ENCODE peak calls at places on chromosomes 7 and 10, in five cellular contexts. Q is CD8-positive, alpha-beta T cell; D is heart right ventricle; X is hepatocyte; O is coronary artery. Y is an unnamed sample.

GRCh38 chr7:4470246-4470645 is 211.8 kb upstream of the FOXK1 start:
- DNase-seq in Q (no peak), D (no peak), X (peak; percentile 19), O (no peak), Y (no peak)

GRCh38 chr10:46268076-46268881 is 18.5 kb upstream of the ANTXRL start:
- DNase-seq in Q (peak; percentile 59), D (no peak), X (no peak), O (peak; percentile 46), Y (no peak)

GRCh38 chr10:117673611-117674010 is 131.1 kb downstream of the EMX2 start:
- DNase-seq in Q (no peak), D (no peak), X (no peak), O (peak; percentile 22), Y (no peak)

GRCh38 chr7:72405389-72405788 is 6.7 kb downstream of the CALN1 start:
- DNase-seq in Q (no peak), D (no peak), X (peak; percentile 16), O (no peak), Y (no peak)

GRCh38 chr10:125534515-125534914 is 148.4 kb downstream of the TEX36 start:
- DNase-seq in Q (no peak), D (no peak), X (no peak), O (no peak), Y (no peak)

GRCh38 chr10:35986756-35987467 is 344.8 kb upstream of the FZD8 start:
- DNase-seq in Q (no peak), D (peak; percentile 17), X (no peak), O (no peak), Y (no peak)

GRCh38 chr10:96292971-96293909 is 11.0 kb upstream of the DNTT start:
- DNase-seq in Q (peak; percentile 10), D (peak; percentile 15), X (peak; percentile 70), O (no peak), Y (no peak)

GRCh38 chr10:84427903-84428650 is 99.7 kb downstream of the CCSER2 start:
- DNase-seq in Q (no peak), D (no peak), X (no peak), O (no peak), Y (no peak)

GRCh38 chr7:53812135-53812534 is 730.0 kb upstream of the VSTM2A start:
- DNase-seq in Q (no peak), D (no peak), X (no peak), O (no peak), Y (no peak)

GRCh38 chr7:112448376-112448775 is 1.9 kb upstream of the IFRD1 start:
- DNase-seq in Q (no peak), D (no peak), X (no peak), O (no peak), Y (no peak)

GRCh38 chr10:24119919-24120318 is 89.0 kb upstream of the KIAA1217 start:
- DNase-seq in Q (no peak), D (no peak), X (no peak), O (no peak), Y (no peak)

GRCh38 chr7:37433166-37433565 is 15.5 kb downstream of the ELMO1 start:
- DNase-seq in Q (no peak), D (no peak), X (no peak), O (no peak), Y (no peak)

GRCh38 chr7:18241543-18242231 is 214.0 kb upstream of the PRPS1L1 start:
- DNase-seq in Q (no peak), D (no peak), X (no peak), O (no peak), Y (no peak)

GRCh38 chr7:33776791-33777190 is 128.5 kb upstream of the BMPER start:
- DNase-seq in Q (no peak), D (no peak), X (no peak), O (no peak), Y (no peak)

GRCh38 chr10:133315847-133316246 is 7.1 kb downstream of the ZNF511 start:
- DNase-seq in Q (no peak), D (no peak), X (no peak), O (no peak), Y (no peak)

GRCh38 chr10:7300327-7300726 is 110.5 kb downstream of the SFMBT2 start:
- DNase-seq in Q (no peak), D (no peak), X (peak; percentile 26), O (no peak), Y (no peak)

GRCh38 chr10:42149027-42149700 is 489.2 kb downstream of the ZNF33B start:
- DNase-seq in Q (no peak), D (peak; percentile 4), X (peak; percentile 10), O (peak; percentile 62), Y (no peak)

GRCh38 chr10:4656576-4657194 is 169.3 kb upstream of the AKR1E2 start:
- DNase-seq in Q (peak; percentile 46), D (peak; percentile 70), X (peak; percentile 83), O (no peak), Y (no peak)

GRCh38 chr10:94287331-94287730 is 75.4 kb downstream of the NOC3L start:
- DNase-seq in Q (no peak), D (no peak), X (no peak), O (no peak), Y (no peak)

GRCh38 chr7:36344618-36345017 is 45.0 kb upstream of the ANLN start:
- DNase-seq in Q (no peak), D (no peak), X (no peak), O (no peak), Y (no peak)

GRCh38 chr7:122887848-122888247 is 1.6 kb upstream of the CADPS2 start:
- DNase-seq in Q (no peak), D (no peak), X (no peak), O (no peak), Y (no peak)

GRCh38 chr7:122885583-122886356 is 490 bp downstream of the CADPS2 start:
- DNase-seq in Q (no peak), D (peak; percentile 30), X (peak; percentile 60), O (peak; percentile 72), Y (no peak)

GRCh38 chr7:122887198-122887597 is 938 bp upstream of the CADPS2 start:
- DNase-seq in Q (no peak), D (peak; percentile 64), X (peak; percentile 86), O (peak; percentile 76), Y (no peak)

GRCh38 chr7:122884186-122884585 is 2.1 kb downstream of the CADPS2 start:
- DNase-seq in Q (no peak), D (no peak), X (no peak), O (no peak), Y (no peak)

DNA sequence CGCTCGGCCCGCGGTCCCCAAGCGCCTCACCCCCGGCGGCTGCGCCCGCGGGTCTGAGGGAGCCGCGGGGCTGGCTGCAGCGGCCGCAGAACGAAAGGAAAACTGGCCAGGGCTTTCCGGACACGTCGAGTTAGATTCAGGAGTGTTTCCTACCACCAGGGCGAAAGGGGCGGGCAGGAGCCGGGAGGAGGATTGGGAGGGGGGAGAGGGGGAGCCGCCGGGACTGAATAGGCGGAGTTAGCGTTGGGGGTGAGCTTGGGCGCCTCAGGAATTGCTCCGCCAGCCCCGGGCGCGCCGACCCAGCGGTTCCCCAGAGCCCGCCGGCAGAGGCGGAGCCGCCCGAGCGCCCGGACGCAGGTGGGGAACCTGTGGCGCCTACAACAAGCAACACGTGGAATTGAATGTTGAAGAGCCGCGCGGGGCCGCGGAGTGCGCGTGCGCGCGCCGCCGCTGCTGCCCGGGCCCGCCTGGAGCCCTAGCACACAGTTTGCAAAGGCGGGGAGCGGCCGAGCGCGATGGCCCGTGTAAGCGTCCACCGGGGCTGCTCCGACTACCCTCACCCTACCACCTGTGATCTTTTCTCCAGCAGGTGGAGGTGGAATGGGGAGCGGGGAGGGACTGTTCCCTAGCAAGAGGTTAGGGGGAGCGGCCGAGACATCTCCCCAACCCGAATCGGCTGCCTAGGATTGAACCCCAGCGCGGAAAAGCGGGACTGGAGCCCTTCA is at the start of gene CADPS2:
- DNase-seq in Q (no peak), D (peak; percentile 90), X (peak; percentile 94), O (peak; percentile 91), Y (no peak)
- TF ChIP-seq CTCF in Q (no peak), D (no peak), X (peak; percentile 19), O (no peak), Y (no peak)

GRCh38 chr7:129433823-129434171 is 435 bp upstream of the STRIP2 start:
- DNase-seq in Q (no peak), D (no peak), X (peak; percentile 66), O (no peak), Y (no peak)

GRCh38 chr7:129435414-129435829 is 1.2 kb downstream of the STRIP2 start:
- DNase-seq in Q (no peak), D (no peak), X (no peak), O (no peak), Y (no peak)

GRCh38 chr7:129434172-129434845 is at the start of gene STRIP2:
- DNase-seq in Q (peak; percentile 90), D (peak; percentile 93), X (peak; percentile 92), O (peak; percentile 90), Y (no peak)

GRCh38 chr7:129436335-129436923 is 2.2 kb downstream of the STRIP2 start:
- DNase-seq in Q (no peak), D (no peak), X (no peak), O (no peak), Y (no peak)

GRCh38 chr7:129434846-129435318 is 650 bp downstream of the STRIP2 start:
- DNase-seq in Q (no peak), D (no peak), X (peak; percentile 10), O (no peak), Y (no peak)
- H3K27ac ChIP-seq in Q (no peak overlapping the region), D (peak overlapping the region; percentile 63), X (no peak overlapping the region), O (no peak overlapping the region), Y (peak overlapping the region; percentile 73)

GRCh38 chr10:17473228-17473950 is 19.0 kb upstream of the ST8SIA6 start:
- DNase-seq in Q (no peak), D (no peak), X (no peak), O (no peak), Y (no peak)

GRCh38 chr10:17472481-17473227 is 18.3 kb upstream of the ST8SIA6 start:
- DNase-seq in Q (no peak), D (no peak), X (no peak), O (no peak), Y (no peak)

GRCh38 chr10:17475661-17476060 is 21.3 kb upstream of the ST8SIA6 start:
- DNase-seq in Q (no peak), D (no peak), X (no peak), O (no peak), Y (no peak)

GRCh38 chr10:17476073-17476472 is 21.7 kb upstream of the ST8SIA6 start:
- DNase-seq in Q (no peak), D (no peak), X (no peak), O (no peak), Y (no peak)

GRCh38 chr10:17474595-17474994 is 20.2 kb upstream of the ST8SIA6 start:
- DNase-seq in Q (no peak), D (no peak), X (peak; percentile 14), O (no peak), Y (no peak)
- TF ChIP-seq CTCF in Q (no peak), D (no peak), X (peak; percentile 18), O (no peak), Y (no peak)

DNA sequence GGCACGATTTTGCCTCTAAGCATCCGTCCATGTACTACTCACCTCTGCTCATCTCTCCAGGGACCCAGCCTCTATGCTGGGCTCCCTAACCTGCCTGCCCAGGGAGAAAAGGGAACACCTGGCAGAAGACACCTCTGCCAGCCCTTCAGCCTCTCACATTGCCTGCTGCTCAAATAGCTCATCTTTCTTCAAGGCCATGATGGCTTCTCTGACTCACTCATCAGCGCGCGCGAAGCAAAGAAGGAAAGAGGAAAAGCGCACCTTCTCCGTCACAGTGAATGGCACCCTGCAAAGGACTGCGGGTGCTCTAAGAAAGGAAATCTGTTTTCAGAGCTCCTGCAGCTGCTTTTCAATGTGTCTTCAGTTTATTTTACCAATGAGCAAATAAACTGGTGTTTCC is 174.0 kb downstream of the PRKAG2 start:
- DNase-seq in Q (no peak), D (no peak), X (no peak), O (no peak), Y (no peak)
- H3K27ac ChIP-seq in Q (no peak overlapping the region), D (no peak overlapping the region), X (no peak overlapping the region), O (no peak overlapping the region), Y (no peak overlapping the region)